ENCODE peak calls at places on chromosomes 11 and 22, in eight cellular contexts. Q is NCI-H2107; Z is progenitor cell of endocrine pancreas; K is effector memory CD8-positive, alpha-beta T cell; R is lower leg skin; M is NCI-H146; N is Peyer's patch; C is EH. B is an unnamed sample.

GRCh38 chr11:71251159-71251721 is 1.1 kb downstream of the SHANK2 start:
- DNase-seq in Z (no peak), K (no peak), R (no peak), Q (no peak), M (no peak), C (no peak), N (peak), B (no peak)

GRCh38 chr11:86940122-86940777 is 14.9 kb downstream of the FZD4 start:
- DNase-seq in M (no peak), K (no peak), C (peak), Q (no peak), Z (no peak), N (no peak), R (no peak), B (no peak)

GRCh38 chr22:48404004-48404403 is 1423.7 kb downstream of the BRD1 start:
- DNase-seq in R (no peak), Q (no peak), N (peak), C (no peak), M (no peak), K (no peak), Z (no peak), B (no peak)

GRCh38 chr11:21628641-21629040 is 564.2 kb upstream of the ANO5 start:
- DNase-seq in C (no peak), Z (no peak), K (no peak), N (no peak), Q (no peak), R (no peak), M (peak), B (no peak)

GRCh38 chr22:37051629-37052385 is at the start of gene KCTD17:
- DNase-seq in M (peak), K (peak), R (peak), N (peak), Z (peak), C (peak), Q (no peak), B (peak)

GRCh38 chr22:39920134-39920743 is 19.4 kb downstream of the GRAP2 start:
- DNase-seq in Z (no peak), N (no peak), C (no peak), M (no peak), Q (no peak), R (no peak), K (peak), B (no peak)

GRCh38 chr11:35158371-35159081 is 19.6 kb downstream of the CD44 start:
- DNase-seq in Z (no peak), K (no peak), C (peak), N (peak), R (peak), M (no peak), Q (no peak), B (no peak)

GRCh38 chr11:121723261-121723741 is 270.5 kb upstream of the SORL1-AS1 start:
- DNase-seq in N (no peak), R (no peak), K (no peak), Z (no peak), Q (no peak), C (peak), M (peak), B (no peak)

GRCh38 chr22:31337178-31337577 is 9.0 kb downstream of the PATZ1 start:
- DNase-seq in K (no peak), Q (no peak), N (peak), M (no peak), Z (no peak), C (peak), R (no peak), B (peak)

GRCh38 chr11:92678212-92678611 is 291.2 kb upstream of the MTNR1B start:
- DNase-seq in Q (no peak), M (no peak), N (no peak), K (no peak), R (no peak), Z (no peak), C (no peak), B (no peak)

GRCh38 chr22:35733036-35733435 is 15.4 kb downstream of the APOL5 start:
- DNase-seq in K (no peak), R (no peak), Z (no peak), C (no peak), N (no peak), M (no peak), Q (no peak), B (no peak)

GRCh38 chr11:35040221-35040942 is 98.6 kb upstream of the CD44 start:
- DNase-seq in Z (no peak), R (no peak), Q (no peak), K (peak), M (no peak), C (peak), N (peak), B (peak)

GRCh38 chr11:3614742-3615171 is 27.0 kb downstream of the ART5 start:
- DNase-seq in Q (no peak), R (no peak), M (no peak), Z (no peak), C (peak), K (no peak), N (peak), B (no peak)

GRCh38 chr22:23315341-23315917 is 135.1 kb downstream of the BCR start:
- DNase-seq in Z (peak), R (no peak), Q (no peak), N (peak), K (no peak), M (peak), C (peak), B (peak)

GRCh38 chr22:24951942-24952836 is at the start of gene KIAA1671:
- DNase-seq in Q (peak), M (peak), Z (peak), R (peak), C (peak), N (peak), K (peak), B (peak)

GRCh38 chr11:100942016-100942415 is 187.6 kb downstream of the PGR start:
- DNase-seq in Q (no peak), N (no peak), K (no peak), Z (no peak), C (peak), M (no peak), R (no peak), B (peak)

GRCh38 chr11:69916806-69917387 is 97.7 kb upstream of the FGF3 start:
- DNase-seq in N (no peak), K (no peak), Q (no peak), R (no peak), Z (no peak), C (no peak), M (no peak), B (no peak)

GRCh38 chr11:133829566-133829965 is 15.7 kb downstream of the SPATA19 start:
- DNase-seq in C (no peak), N (no peak), Z (no peak), Q (no peak), K (no peak), R (no peak), M (no peak), B (no peak)

GRCh38 chr22:29260601-29261315 is 7.0 kb downstream of the RHBDD3 start:
- DNase-seq in K (no peak), M (no peak), R (no peak), C (no peak), Q (no peak), Z (no peak), N (no peak), B (no peak)

GRCh38 chr11:103420593-103420992 is 311.4 kb downstream of the DYNC2H1 start:
- DNase-seq in M (no peak), Q (no peak), C (peak), Z (no peak), K (no peak), R (no peak), N (no peak), B (peak)

GRCh38 chr22:33539902-33540751 is 380.1 kb downstream of the LARGE1 start:
- DNase-seq in R (peak), N (peak), M (no peak), K (no peak), Z (peak), C (peak), Q (no peak), B (no peak)

GRCh38 chr11:97454988-97455387 is 1065.2 kb downstream of the JRKL start:
- DNase-seq in Q (no peak), N (no peak), Z (no peak), K (no peak), M (peak), R (no peak), C (no peak), B (no peak)

GRCh38 chr11:104256525-104256924 is 92.6 kb upstream of the PDGFD start:
- DNase-seq in N (no peak), Q (no peak), R (no peak), M (no peak), Z (no peak), C (no peak), K (no peak), B (no peak)

GRCh38 chr11:38206663-38207062 is 1608.6 kb upstream of the RAG2 start:
- DNase-seq in M (no peak), Z (no peak), C (no peak), R (no peak), K (no peak), Q (no peak), N (no peak), B (no peak)

GRCh38 chr11:110141812-110142211 is 48.6 kb downstream of the ZC3H12C start:
- DNase-seq in M (no peak), R (no peak), N (no peak), Q (no peak), C (no peak), Z (no peak), K (no peak), B (no peak)

GRCh38 chr11:99766816-99767215 is 746.1 kb downstream of the CNTN5 start:
- DNase-seq in Q (no peak), K (no peak), M (no peak), N (no peak), C (no peak), R (no peak), Z (no peak), B (no peak)

GRCh38 chr11:35787626-35788025 is 125.1 kb downstream of the TRIM44 start:
- DNase-seq in Q (no peak), R (no peak), C (no peak), M (no peak), Z (no peak), K (no peak), N (no peak), B (peak)

GRCh38 chr11:68354181-68354872 is 41.9 kb downstream of the LRP5 start:
- DNase-seq in Q (no peak), R (peak), Z (no peak), C (peak), M (no peak), N (peak), K (no peak), B (peak)

GRCh38 chr22:23233746-23234408 is 53.6 kb downstream of the BCR start:
- DNase-seq in R (no peak), C (peak), K (no peak), N (no peak), Q (no peak), Z (no peak), M (no peak), B (peak)

GRCh38 chr11:65502852-65503603 is 4.2 kb downstream of the MALAT1 start:
- DNase-seq in Z (no peak), M (no peak), C (peak), K (no peak), Q (no peak), N (peak), R (no peak), B (peak)

GRCh38 chr11:8090756-8091155 is 9.7 kb downstream of the TUB start:
- DNase-seq in C (peak), K (no peak), Z (peak), R (no peak), M (peak), N (no peak), Q (no peak), B (no peak)

GRCh38 chr11:65663634-65664200 is 1.0 kb upstream of the RELA start:
- DNase-seq in Q (no peak), K (no peak), R (peak), N (peak), Z (no peak), M (peak), C (peak), B (no peak)

GRCh38 chr11:8360086-8360828 is 96.6 kb upstream of the LMO1 start:
- DNase-seq in C (no peak), Z (no peak), M (no peak), K (no peak), N (peak), Q (no peak), R (no peak), B (no peak)

GRCh38 chr11:78046486-78046854 is 17.2 kb upstream of the THRSP start:
- DNase-seq in R (no peak), Z (no peak), N (no peak), M (no peak), K (no peak), Q (no peak), C (no peak), B (no peak)

GRCh38 chr11:1761857-1762536 is 1.7 kb downstream of the CTSD start:
- DNase-seq in Q (no peak), C (no peak), R (no peak), K (no peak), M (no peak), N (no peak), Z (no peak), B (no peak)

GRCh38 chr11:1861435-1862411 is 8.8 kb downstream of the LSP1 start:
- DNase-seq in C (no peak), N (no peak), M (no peak), Q (no peak), Z (no peak), R (no peak), K (no peak), B (no peak)

GRCh38 chr11:133694701-133695100 is 150.6 kb downstream of the SPATA19 start:
- DNase-seq in Q (no peak), C (no peak), N (no peak), R (no peak), M (no peak), K (no peak), Z (no peak), B (no peak)

GRCh38 chr11:115657586-115657985 is 153.4 kb upstream of the CADM1 start:
- DNase-seq in Z (no peak), M (no peak), C (peak), Q (no peak), N (no peak), R (no peak), K (no peak), B (no peak)

GRCh38 chr11:45765836-45766235 is 39.1 kb upstream of the SLC35C1 start:
- DNase-seq in N (no peak), Q (no peak), M (no peak), R (no peak), Z (no peak), K (no peak), C (peak), B (no peak)

B was measured in HFFc6.